ENCODE peak calls at places on chromosomes 5 and 9, in four cellular contexts. V, G, W and M are unnamed samples.

GRCh38 chr9:72460342-72461312 is 60.8 kb upstream of the TMC1 start:
- DNase-seq in V (peak), G (no peak), W (no peak), M (no peak)

GRCh38 chr9:129111762-129112151 is 542 bp downstream of the PTPA start:
- DNase-seq in V (no peak), G (peak), W (peak), M (no peak)

GRCh38 chr9:12801663-12802062 is 26.8 kb downstream of the LURAP1L start:
- DNase-seq in V (no peak), G (no peak), W (no peak), M (no peak)

GRCh38 chr5:43785198-43785597 is 182.2 kb downstream of the NNT start:
- DNase-seq in V (no peak), G (no peak), W (no peak), M (no peak)

GRCh38 chr9:83034587-83034986 is 28.4 kb downstream of the RASEF start:
- DNase-seq in V (no peak), G (no peak), W (no peak), M (no peak)

GRCh38 chr9:122366074-122366672 is 4.7 kb upstream of the PTGS1 start:
- DNase-seq in V (no peak), G (no peak), W (no peak), M (no peak)

GRCh38 chr5:5467737-5468136 is 45.3 kb downstream of the ICE1 start:
- DNase-seq in V (no peak), G (no peak), W (no peak), M (no peak)

GRCh38 chr5:150428978-150429377 is 16.3 kb upstream of the CD74 start:
- DNase-seq in V (no peak), G (no peak), W (no peak), M (no peak)

GRCh38 chr9:134204991-134205578 is 40.7 kb upstream of the RNU6ATAC start:
- DNase-seq in V (peak), G (no peak), W (no peak), M (no peak)

GRCh38 chr9:120099064-120099463 is 480.9 kb downstream of the CDK5RAP2 start:
- DNase-seq in V (no peak), G (no peak), W (no peak), M (no peak)

GRCh38 chr5:56569576-56569975 is 245.8 kb upstream of the MAP3K1 start:
- DNase-seq in V (no peak), G (no peak), W (no peak), M (no peak)

GRCh38 chr5:131672791-131673190 is 37.8 kb upstream of the RAPGEF6 start:
- DNase-seq in V (no peak), G (no peak), W (no peak), M (no peak)

GRCh38 chr5:41641621-41642020 is 131.2 kb upstream of the PLCXD3 start:
- DNase-seq in V (no peak), G (no peak), W (no peak), M (no peak)

GRCh38 chr5:54387031-54387430 is 68.5 kb upstream of the HSPB3 start:
- DNase-seq in V (no peak), G (no peak), W (no peak), M (no peak)

GRCh38 chr9:87064311-87064710 is 117.0 kb upstream of the GAS1 start:
- DNase-seq in V (no peak), G (no peak), W (no peak), M (no peak)

GRCh38 chr9:83219154-83219923 is 156.4 kb upstream of the RASEF start:
- DNase-seq in V (peak), G (peak), W (peak), M (no peak)

GRCh38 chr9:21974542-21975409 is 19.4 kb downstream of the CDKN2A start:
- DNase-seq in V (peak), G (no peak), W (no peak), M (no peak)

GRCh38 chr5:133343196-133343595 is 269.1 kb downstream of the FSTL4 start:
- DNase-seq in V (no peak), G (no peak), W (no peak), M (no peak)

GRCh38 chr5:160703547-160704189 is 148.3 kb downstream of the ATP10B start:
- DNase-seq in V (no peak), G (no peak), W (no peak), M (no peak)

GRCh38 chr5:72661405-72661804 is 154.2 kb upstream of the ZNF366 start:
- DNase-seq in V (no peak), G (no peak), W (no peak), M (no peak)

GRCh38 chr5:169218862-169219261 is 82.1 kb downstream of the SLIT3 start:
- DNase-seq in V (no peak), G (no peak), W (no peak), M (no peak)

GRCh38 chr5:133274597-133274935 is 222.8 kb downstream of the HSPA4 start:
- DNase-seq in V (no peak), G (no peak), W (no peak), M (no peak)

GRCh38 chr9:134611046-134611445 is 30.6 kb upstream of the COL5A1 start:
- DNase-seq in V (no peak), G (no peak), W (peak), M (no peak)

GRCh38 chr9:5976668-5977397 is 38.6 kb downstream of the RANBP6 start:
- DNase-seq in V (no peak), G (no peak), W (no peak), M (no peak)
- TF ChIP-seq CTCF in V (no peak), G (no peak), W (no peak), M (peak)

GRCh38 chr9:94016744-94017143 is 61.6 kb upstream of the BARX1 start:
- DNase-seq in V (no peak), G (no peak), W (no peak), M (no peak)

GRCh38 chr9:94017939-94018531 is 62.9 kb upstream of the BARX1 start:
- DNase-seq in V (no peak), G (no peak), W (no peak), M (no peak)

GRCh38 chr9:94011134-94011533 is 56.0 kb upstream of the BARX1 start:
- DNase-seq in V (no peak), G (no peak), W (peak), M (no peak)

GRCh38 chr9:94014845-94015244 is 59.7 kb upstream of the BARX1 start:
- DNase-seq in V (no peak), G (no peak), W (no peak), M (no peak)

GRCh38 chr9:94014066-94014654 is 59.0 kb upstream of the BARX1 start:
- DNase-seq in V (no peak), G (no peak), W (no peak), M (no peak)
- TF ChIP-seq CTCF in V (peak), G (peak), W (peak), M (peak)

DNA sequence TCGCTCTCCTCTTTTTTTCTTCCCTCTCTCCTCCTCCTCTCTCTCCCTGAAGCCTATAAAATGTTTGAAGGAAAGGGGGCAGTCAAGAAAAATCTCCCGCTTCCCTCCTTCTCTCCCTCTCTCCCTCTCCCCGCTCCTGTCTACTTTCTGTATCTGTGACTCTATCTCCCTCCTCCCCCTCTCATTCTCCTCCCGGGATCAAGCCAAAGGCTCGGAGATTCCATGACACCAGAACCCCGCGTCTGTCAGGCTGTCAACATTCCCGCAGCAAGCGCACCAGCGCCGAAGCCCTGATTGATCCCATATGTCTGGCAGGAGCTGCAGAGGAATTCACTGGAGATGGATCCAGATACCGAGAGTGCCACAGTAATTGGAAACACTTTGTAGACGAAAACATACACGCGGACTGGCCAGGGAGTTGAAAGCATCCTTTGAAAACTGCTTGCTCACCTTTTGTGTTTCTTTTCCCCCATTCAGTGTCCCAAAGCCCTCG is 268 bp upstream of the SVEP1 start:
- DNase-seq in V (no peak), G (no peak), W (no peak), M (no peak)
- TF ChIP-seq CTCF in V (no peak), G (no peak), W (no peak), M (no peak)

DNA sequence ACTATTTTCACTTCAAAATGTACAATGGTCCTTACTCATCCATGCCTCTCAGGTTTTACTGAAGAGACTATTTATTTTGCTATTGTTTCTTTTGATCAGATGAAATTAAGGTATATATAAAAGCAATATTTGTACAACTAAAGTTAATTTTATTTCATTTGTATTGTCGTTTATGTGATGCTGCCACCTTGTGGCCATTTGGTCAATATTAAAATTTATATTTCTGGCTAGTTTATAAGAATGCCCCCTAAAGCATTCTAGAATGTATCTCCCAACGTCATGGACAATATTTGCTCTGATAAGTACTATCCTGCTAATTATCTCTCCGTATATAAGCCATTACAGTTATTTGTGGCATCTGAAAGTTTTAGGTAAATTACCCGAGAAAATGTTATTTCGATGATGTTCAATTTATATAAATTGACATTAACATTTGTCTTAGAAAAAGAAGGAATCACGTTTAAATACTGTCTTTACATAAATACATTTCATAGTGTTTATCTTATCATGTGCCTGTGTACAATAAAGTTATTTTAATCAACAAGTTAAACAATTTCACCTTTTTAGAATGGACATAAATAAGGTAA is 680.0 kb downstream of the TAF11L14 start:
- DNase-seq in V (no peak), G (no peak), W (no peak), M (no peak)
- TF ChIP-seq CTCF in V (peak), G (peak), W (peak), M (peak)